ENCODE peak calls at places on chromosome 7, in nine cellular contexts. Q, A, F, H, E, R, Y, I and D are unnamed samples.

GRCh38 chr7:9507281-9507680 is 1073.9 kb downstream of the NXPH1 start:
- DNase-seq in H (no peak), R (no peak), F (peak; percentile 56), E (no peak), I (peak; percentile 22), A (no peak), Q (no peak), Y (no peak), D (no peak)

GRCh38 chr7:111094387-111094786 is 3.5 kb downstream of the LRRN3 start:
- DNase-seq in I (no peak), Q (no peak), R (no peak), H (no peak), F (no peak), E (no peak), Y (no peak), A (no peak), D (no peak)

GRCh38 chr7:111499027-111499426 is 63.3 kb downstream of the IMMP2L start:
- DNase-seq in E (no peak), I (peak; percentile 89), H (no peak), F (peak; percentile 80), Y (no peak), Q (no peak), A (no peak), R (no peak), D (no peak)

GRCh38 chr7:27064169-27064568 is 31.6 kb downstream of the HOXA1 start:
- DNase-seq in E (no peak), I (peak; percentile 2), F (peak; percentile 30), Q (no peak), A (no peak), Y (no peak), R (no peak), H (no peak), D (no peak)

GRCh38 chr7:28688651-28689050 is 269.5 kb downstream of the TRIL start:
- DNase-seq in F (peak; percentile 85), Y (no peak), I (peak; percentile 38), H (no peak), R (peak; percentile 38), A (no peak), Q (no peak), E (no peak), D (no peak)

GRCh38 chr7:140383954-140384713 is 14.2 kb downstream of the SLC37A3 start:
- DNase-seq in Y (no peak), E (no peak), R (no peak), H (no peak), A (no peak), I (no peak), Q (no peak), F (no peak), D (no peak)

GRCh38 chr7:107874605-107875446 is 16.2 kb upstream of the DLD start:
- DNase-seq in F (peak; percentile 32), E (no peak), R (no peak), A (peak; percentile 62), H (no peak), I (peak; percentile 87), Q (peak; percentile 65), Y (no peak), D (peak; percentile 45)

GRCh38 chr7:137096607-137097006 is 228.2 kb downstream of the CHRM2 start:
- DNase-seq in E (no peak), F (peak; percentile 79), Y (no peak), A (no peak), H (no peak), R (no peak), Q (no peak), I (no peak), D (no peak)